ENCODE peak calls at places on chromosomes 1 and 21, in four cellular contexts. O is kidney, I is transverse colon, S is mammary epithelial cell. T is an unnamed sample. For H3K4me1, the result is how much of the 10 kb centered on the place peaks cover.

GRCh38 chr1:20233866-20234265 is 47.5 kb upstream of the PLA2G2C start:
- DNase-seq in S (peak), O (no peak), I (no peak), T (no peak)

GRCh38 chr1:189323090-189323489 is 1154.6 kb downstream of the BRINP3 start:
- DNase-seq in I (no peak), S (no peak), O (no peak), T (no peak)

GRCh38 chr1:111422546-111423391 is 4.8 kb downstream of the OVGP1 start:
- DNase-seq in O (peak), I (peak), S (peak), T (no peak)

GRCh38 chr1:67476906-67477305 is 46.7 kb upstream of the SERBP1 start:
- DNase-seq in I (no peak), O (no peak), S (no peak), T (no peak)

GRCh38 chr1:77978293-77978968 is 441 bp downstream of the FUBP1 start:
- DNase-seq in O (peak), I (peak), S (peak), T (peak)

GRCh38 chr1:244314921-244315544 is 136.7 kb downstream of the ADSS2 start:
- DNase-seq in S (no peak), I (no peak), O (no peak), T (no peak)

GRCh38 chr1:101188311-101188710 is 48.5 kb upstream of the S1PR1 start:
- DNase-seq in O (no peak), S (peak), I (no peak), T (no peak)

GRCh38 chr1:18681423-18681835 is 50.8 kb downstream of the PAX7 start:
- DNase-seq in I (no peak), O (no peak), S (peak), T (no peak)

GRCh38 chr1:110174961-110175360 is 24.7 kb downstream of the SLC6A17 start:
- DNase-seq in O (no peak), I (no peak), S (no peak), T (no peak)

GRCh38 chr21:17725339-17725738 is 93.8 kb downstream of the C21orf91 start:
- DNase-seq in O (no peak), S (no peak), I (no peak), T (no peak)

GRCh38 chr21:45330075-45330781 is 42.5 kb upstream of the POFUT2 start:
- DNase-seq in S (peak), I (peak), O (peak), T (no peak)

GRCh38 chr1:212186427-212187207 is 98.6 kb upstream of the PPP2R5A start:
- DNase-seq in O (no peak), I (peak), S (no peak), T (no peak)

GRCh38 chr1:17826165-17826488 is 71.0 kb downstream of the ACTL8 start:
- DNase-seq in I (peak), S (no peak), O (no peak), T (no peak)

GRCh38 chr1:23401313-23401712 is 23.2 kb downstream of the TCEA3 start:
- DNase-seq in O (no peak), I (no peak), S (no peak), T (peak)

GRCh38 chr1:56758135-56758534 is 61.1 kb downstream of the FYB2 start:
- DNase-seq in O (peak), I (peak), S (peak), T (peak)

GRCh38 chr1:210236840-210237409 is 4.3 kb downstream of the SERTAD4 start:
- DNase-seq in O (peak), I (peak), S (no peak), T (peak)

GRCh38 chr1:34884536-34884935 is 25.0 kb upstream of the SMIM12 start:
- DNase-seq in S (no peak), I (no peak), O (no peak), T (no peak)

GRCh38 chr21:17139696-17140095 is 373.1 kb upstream of the CXADR start:
- DNase-seq in I (no peak), O (no peak), S (peak), T (no peak)

GRCh38 chr1:109705411-109705810 is 6.6 kb upstream of the GSTM5 start:
- DNase-seq in S (no peak), O (no peak), I (no peak), T (no peak)

GRCh38 chr21:29175408-29176147 is 45.1 kb downstream of the MAP3K7CL start:
- DNase-seq in I (no peak), S (no peak), O (no peak), T (no peak)

GRCh38 chr1:209651148-209651547 is 1.1 kb downstream of the LAMB3 start:
- DNase-seq in I (peak), S (peak), O (peak), T (no peak)

GRCh38 chr1:109490029-109490933 is 3.6 kb upstream of the CYB561D1 start:
- DNase-seq in S (peak), O (no peak), I (peak), T (peak)

GRCh38 chr1:23263380-23263887 is 46.1 kb upstream of the HTR1D start:
- DNase-seq in S (no peak), O (no peak), I (no peak), T (no peak)

GRCh38 chr1:207863893-207864535 is 46.9 kb downstream of the CD34 start:
- DNase-seq in S (no peak), I (peak), O (no peak), T (no peak)

GRCh38 chr1:212482006-212482351 is 49.3 kb downstream of the NENF start:
- DNase-seq in O (peak), I (no peak), S (no peak), T (no peak)

GRCh38 chr1:235402457-235403200 is 35.4 kb downstream of the TBCE start:
- DNase-seq in S (no peak), I (no peak), O (no peak), T (no peak)

GRCh38 chr1:110928904-110929303 is 34.8 kb downstream of the LRIF1 start:
- DNase-seq in O (no peak), I (no peak), S (no peak), T (no peak)

DNA sequence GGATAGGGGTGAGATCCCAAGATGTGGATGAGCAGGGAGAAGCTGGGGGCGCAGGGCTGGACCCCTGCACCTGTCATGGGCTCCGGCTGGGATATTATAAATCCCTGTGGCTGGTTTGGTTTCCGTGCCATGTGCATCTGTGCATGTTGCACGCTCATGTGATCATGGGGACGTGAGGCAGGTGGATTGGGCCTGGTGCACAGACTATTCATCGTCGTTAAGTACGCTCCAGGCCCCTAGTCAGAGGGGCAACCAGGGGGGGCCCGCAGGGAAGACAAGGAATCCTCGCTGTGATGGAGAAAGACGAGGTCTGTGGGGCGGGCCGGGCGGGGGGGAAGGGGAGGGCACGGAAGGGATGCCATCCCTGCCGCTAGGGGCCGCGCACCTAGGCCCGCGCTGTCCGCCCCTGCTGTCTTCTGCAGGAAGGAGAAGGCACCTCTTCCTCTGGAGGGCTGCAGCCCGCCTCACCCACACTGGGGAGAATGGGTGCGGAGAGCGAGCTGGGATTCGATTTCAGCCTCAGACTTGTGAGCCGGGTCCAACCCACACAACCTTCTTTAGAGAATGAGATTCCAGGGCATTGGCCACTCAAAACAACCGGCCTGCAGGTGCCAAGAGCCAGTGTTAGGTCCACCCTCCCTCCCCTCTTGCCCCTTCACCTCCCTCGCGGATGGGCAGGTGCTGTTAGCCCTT is 766 bp upstream of the LRP8 start:
- DNase-seq in I (peak), O (peak), S (no peak), T (no peak)
- TF ChIP-seq CTCF in I (no peak), O (no peak), S (no peak), T (no peak)

DNA sequence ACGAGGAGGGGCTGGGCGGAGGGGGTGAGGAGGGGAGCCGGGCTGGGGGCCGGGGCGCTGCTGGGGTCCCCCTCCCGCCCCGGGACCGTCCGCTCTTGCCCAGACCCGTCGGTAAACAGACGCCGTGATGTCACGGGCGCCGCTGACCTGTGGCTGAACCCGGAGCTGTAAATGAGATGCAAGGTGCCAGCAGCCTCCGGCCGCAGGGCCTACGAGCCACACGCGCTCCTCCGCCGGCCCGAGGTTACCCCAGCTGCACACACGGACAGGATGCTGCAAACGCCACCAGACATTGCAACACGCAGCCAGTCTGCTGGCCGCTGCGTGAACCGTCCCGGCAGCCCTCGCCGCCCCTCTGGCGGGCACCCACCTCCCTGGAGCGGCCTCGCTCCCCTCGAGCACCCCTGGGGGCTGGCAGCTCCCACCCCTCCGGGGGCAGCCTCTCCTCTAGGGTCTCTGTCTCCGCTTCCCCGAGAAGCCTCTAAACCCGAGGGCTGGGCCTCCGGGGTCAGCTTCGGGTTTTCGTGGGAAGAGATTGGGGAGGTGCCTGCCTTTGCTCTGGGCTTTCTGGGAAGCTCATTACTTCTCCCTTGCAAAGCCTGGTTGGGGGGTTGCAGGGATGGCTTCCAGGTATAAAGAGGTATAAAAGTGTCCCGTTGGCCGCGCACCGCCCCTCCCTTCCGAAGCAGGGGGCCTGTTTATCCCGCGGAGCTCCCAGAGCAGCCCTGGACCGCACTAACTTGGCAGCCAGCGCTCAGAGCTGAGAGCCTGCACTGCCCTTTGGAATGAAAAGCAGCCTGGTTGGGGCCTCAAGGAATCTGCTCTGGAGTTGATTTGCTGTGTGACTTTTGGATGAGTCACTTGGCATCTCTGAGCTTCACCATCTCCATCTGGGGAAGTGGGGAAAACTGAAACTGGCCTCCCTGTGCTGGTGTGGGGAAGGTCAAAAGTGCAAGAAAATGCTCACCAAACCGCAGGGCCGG is 21.9 kb downstream of the DHRS3 start:
- DNase-seq in I (peak), S (peak), O (peak), T (peak)
- H3K4me3 ChIP-seq in I (peak), S (peak), O (peak), T (peak)

GRCh38 chr1:33257388-33257758 is 1.1 kb downstream of the ZNF362 start:
- DNase-seq in O (no peak), I (no peak), S (no peak), T (no peak)
- H3K4me1 ChIP-seq in O (under half), I (under half), S (under half), T (under half)

DNA sequence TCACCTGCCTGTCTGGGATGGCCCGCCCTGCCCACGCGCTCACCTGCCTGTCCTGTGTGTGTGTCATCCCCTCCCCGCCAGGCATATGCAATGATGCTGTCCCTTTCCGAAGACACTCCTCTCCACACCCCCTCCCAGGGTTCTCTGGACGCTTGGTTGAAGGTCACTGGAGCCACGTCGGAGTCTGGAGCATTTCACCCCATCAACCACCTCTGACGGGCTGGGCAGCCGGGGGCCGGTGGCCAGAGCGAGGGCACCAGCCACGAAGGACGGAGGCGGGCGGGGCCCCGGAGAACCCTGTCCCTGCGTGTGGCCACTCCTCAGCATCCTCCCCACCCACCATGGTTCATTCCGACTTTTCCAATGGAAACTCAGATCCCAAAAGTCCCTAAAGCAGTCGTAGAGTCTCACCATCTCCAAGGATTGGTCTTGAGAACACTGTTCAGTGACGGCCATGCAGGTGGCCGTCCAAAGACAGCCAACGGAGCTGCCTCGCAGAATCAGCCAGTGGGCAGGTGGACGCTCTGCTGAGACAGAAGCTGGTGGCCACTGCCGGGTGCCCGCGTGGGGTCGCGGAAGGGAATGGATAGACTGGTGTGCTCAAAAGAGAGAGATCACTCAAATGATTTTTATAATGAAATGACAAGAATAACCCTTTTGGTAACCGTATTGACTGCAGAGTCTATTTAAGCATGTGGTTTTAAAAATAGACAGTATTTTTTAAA is 20.7 kb upstream of the ARHGEF16 start:
- DNase-seq in S (no peak), O (peak), I (no peak), T (no peak)
- TF ChIP-seq CTCF in S (no peak), O (no peak), I (no peak), T (no peak)

GRCh38 chr21:42782723-42783247 is 96.6 kb downstream of the WDR4 start:
- DNase-seq in S (no peak), I (no peak), O (no peak), T (no peak)

GRCh38 chr21:42784276-42784675 is 95.1 kb downstream of the WDR4 start:
- DNase-seq in I (no peak), S (no peak), O (peak), T (no peak)

GRCh38 chr21:42781981-42782722 is 97.2 kb downstream of the WDR4 start:
- DNase-seq in I (no peak), S (no peak), O (peak), T (no peak)

GRCh38 chr21:42779431-42779861 is 99.9 kb downstream of the WDR4 start:
- DNase-seq in I (no peak), O (peak), S (no peak), T (no peak)

DNA sequence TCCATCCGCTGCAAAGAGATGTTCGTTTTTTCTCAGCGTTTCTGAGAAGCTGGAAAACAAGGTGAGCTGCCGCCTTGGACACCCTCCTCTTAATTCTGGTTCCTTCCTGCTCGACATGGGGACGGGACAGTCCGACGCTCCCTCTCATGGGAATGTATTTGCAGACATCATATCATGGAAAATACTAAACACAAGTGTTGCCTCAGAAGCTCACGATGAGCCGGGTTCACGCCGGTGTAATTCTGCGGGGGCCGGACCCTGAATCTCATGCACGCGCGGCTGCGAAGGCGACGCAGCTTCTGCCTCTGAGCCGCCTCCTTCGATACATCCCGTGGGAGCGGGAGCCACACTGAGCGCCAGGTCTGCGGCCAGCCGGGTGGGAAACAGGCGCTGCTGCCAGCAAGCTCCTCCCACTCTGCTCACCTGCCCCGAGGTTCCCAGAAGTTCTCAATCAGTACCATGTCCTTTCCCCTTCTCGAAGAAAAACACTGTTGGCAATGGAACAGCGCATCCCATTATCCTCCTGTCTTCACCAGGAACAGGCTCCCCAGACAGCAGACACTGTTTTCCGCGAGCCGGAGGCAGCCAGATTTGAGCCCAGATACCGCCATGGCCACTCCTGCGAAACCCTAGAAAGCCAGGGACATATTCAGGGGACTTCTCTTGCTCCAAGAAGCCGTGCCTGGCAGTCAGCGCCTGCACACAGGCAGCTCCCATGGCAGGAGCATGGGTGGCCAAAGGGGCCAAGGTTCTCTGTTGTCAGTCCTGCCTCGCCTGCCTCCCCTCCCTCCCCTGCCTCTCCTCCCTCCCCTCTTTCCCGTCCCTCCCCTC is 98.0 kb downstream of the WDR4 start:
- DNase-seq in I (peak), S (peak), O (peak), T (no peak)
- H3K4me3 ChIP-seq in I (no peak), S (no peak), O (peak), T (peak)

GRCh38 chr1:9314101-9314500 is 21.4 kb downstream of the SPSB1 start:
- DNase-seq in S (no peak), I (no peak), O (no peak), T (no peak)

GRCh38 chr1:9313576-9313975 is 20.9 kb downstream of the SPSB1 start:
- DNase-seq in O (no peak), S (no peak), I (no peak), T (no peak)

GRCh38 chr1:9315411-9316079 is 22.9 kb downstream of the SPSB1 start:
- DNase-seq in S (peak), O (no peak), I (no peak), T (no peak)

GRCh38 chr1:9316080-9316444 is 23.4 kb downstream of the SPSB1 start:
- DNase-seq in S (no peak), I (no peak), O (no peak), T (no peak)

DNA sequence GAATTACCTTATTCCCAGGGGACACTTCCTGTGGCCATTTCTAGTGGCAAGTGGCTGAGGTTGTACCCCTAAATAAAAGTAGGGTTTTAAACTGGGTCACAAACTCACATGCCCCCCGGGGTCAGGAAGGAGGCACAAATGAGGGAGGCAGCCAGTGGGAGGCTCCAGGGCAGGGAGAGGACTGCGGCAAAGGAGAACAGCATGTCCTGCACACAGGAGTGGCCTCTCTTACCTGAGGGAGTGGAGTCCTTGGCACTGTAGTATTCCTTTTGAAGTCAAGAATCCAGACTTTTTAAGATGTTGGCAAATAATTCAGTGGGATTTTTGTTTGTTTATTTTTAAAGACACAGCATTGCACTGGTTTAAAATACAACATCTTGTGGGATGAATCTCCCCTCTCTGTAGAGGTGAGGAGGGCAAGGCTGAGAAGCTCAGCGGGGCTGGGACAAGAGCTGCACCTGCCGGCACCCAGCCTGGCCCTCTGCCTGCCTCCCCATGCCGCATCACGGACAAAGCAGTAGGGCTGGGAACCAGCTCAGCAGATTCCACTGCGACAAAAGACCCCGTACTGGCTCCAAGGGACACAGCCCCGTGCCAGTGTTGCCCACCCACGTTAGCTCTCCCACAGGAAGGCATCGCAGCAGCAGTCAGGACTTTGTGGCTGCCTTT is 22.2 kb downstream of the SPSB1 start:
- DNase-seq in I (no peak), S (no peak), O (no peak), T (no peak)
- H3K4me1 ChIP-seq in I (half or more), S (under half), O (under half), T (under half)

DNA sequence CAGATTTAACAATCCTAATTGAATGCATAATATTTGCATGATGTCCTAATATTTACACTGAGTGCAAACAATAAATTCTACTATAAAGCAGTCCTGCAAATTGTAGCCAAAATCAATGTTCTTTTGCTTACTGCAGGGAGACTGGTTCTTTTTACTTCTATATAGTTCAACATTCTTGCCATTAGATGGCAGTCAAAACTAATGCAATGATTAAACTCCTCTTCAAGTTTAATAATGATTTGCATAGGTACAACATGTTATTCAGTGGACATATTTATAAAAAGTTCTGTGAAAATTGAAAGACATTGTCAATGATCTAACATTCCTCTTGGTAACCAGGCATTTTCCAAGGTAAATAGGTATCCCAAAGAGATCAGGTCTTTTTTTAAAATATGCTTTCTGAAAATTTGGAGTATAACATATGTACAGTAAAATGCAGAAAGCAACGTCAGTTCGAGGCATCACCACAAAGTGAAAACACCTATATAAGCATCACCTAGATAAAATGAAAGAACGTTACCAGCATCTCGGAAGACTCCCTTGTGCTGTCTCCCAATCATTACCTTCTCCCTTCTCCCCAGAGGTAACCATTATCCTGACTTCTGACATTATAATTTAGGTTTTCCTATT is 9.8 kb upstream of the FNBP1L start:
- DNase-seq in O (no peak), I (no peak), S (peak), T (no peak)
- TF ChIP-seq CTCF in O (peak), I (peak), S (peak), T (peak)

T was measured in gastrocnemius medialis.